ENCODE peak calls at places on chromosome 12, in nine cellular contexts. G is SJSA1; N is activated gamma-delta T cell treated with anti-CD3 and anti-CD28 coated beads, Interleukin-2, amount 50 U/mL, for 16 hours; X is germinal center; D is AG09319; C is neural crest cell; V is ecto neural progenitor cell; P is EH; U is activated CD8-positive, alpha-beta memory T cell treated with anti-CD3 and anti-CD28 coated beads for 48 hours. I is an unnamed sample.

GRCh38 chr12:115012861-115013667 is 329.1 kb upstream of the TBX3 start:
- DNase-seq in G (no peak), N (no peak), X (no peak), D (no peak), C (peak), V (no peak), P (no peak), U (no peak), I (no peak)

GRCh38 chr12:15522574-15523187 is 200.4 kb downstream of the PTPRO start:
- DNase-seq in G (no peak), N (no peak), X (no peak), D (no peak), C (no peak), V (no peak), P (peak), U (no peak), I (no peak)

GRCh38 chr12:10562306-10562933 is 51.0 kb downstream of the MAGOHB start:
- DNase-seq in G (peak), N (peak), X (peak), D (no peak), C (peak), V (no peak), P (peak), U (no peak), I (no peak)

GRCh38 chr12:123062682-123063426 is 82.4 kb downstream of the ARL6IP4 start:
- DNase-seq in G (peak), N (no peak), X (no peak), D (no peak), C (no peak), V (no peak), P (peak), U (no peak), I (no peak)

GRCh38 chr12:101455685-101456084 is 19.5 kb upstream of the SPIC start:
- DNase-seq in G (no peak), N (no peak), X (no peak), D (no peak), C (no peak), V (no peak), P (no peak), U (no peak), I (no peak)

GRCh38 chr12:14567311-14568195 is at the start of gene PLBD1:
- DNase-seq in G (no peak), N (no peak), X (peak), D (no peak), C (peak), V (peak), P (peak), U (no peak), I (no peak)

GRCh38 chr12:117076410-117077372 is 22.5 kb downstream of the TESC start:
- DNase-seq in G (no peak), N (no peak), X (no peak), D (no peak), C (no peak), V (no peak), P (peak), U (no peak), I (no peak)

GRCh38 chr12:85781751-85782150 is 54.5 kb downstream of the RASSF9 start:
- DNase-seq in G (no peak), N (no peak), X (no peak), D (no peak), C (no peak), V (no peak), P (no peak), U (no peak), I (no peak)

GRCh38 chr12:128040971-128041370 is 226.0 kb upstream of the TMEM132C start:
- DNase-seq in G (no peak), N (no peak), X (no peak), D (no peak), C (no peak), V (no peak), P (no peak), U (no peak), I (no peak)

GRCh38 chr12:97300921-97301320 is 161.7 kb upstream of the RMST start:
- DNase-seq in G (no peak), N (no peak), X (no peak), D (no peak), C (no peak), V (no peak), P (no peak), U (no peak), I (no peak)

GRCh38 chr12:27548301-27549199 is 24.5 kb downstream of the PPFIBP1 start:
- DNase-seq in G (no peak), N (no peak), X (no peak), D (no peak), C (no peak), V (no peak), P (no peak), U (no peak), I (no peak)

GRCh38 chr12:130677957-130678558 is 38.0 kb downstream of the RIMBP2 start:
- DNase-seq in G (no peak), N (no peak), X (no peak), D (no peak), C (no peak), V (no peak), P (no peak), U (no peak), I (no peak)

GRCh38 chr12:92062539-92063493 is 82.8 kb downstream of the BTG1 start:
- DNase-seq in G (peak), N (no peak), X (no peak), D (no peak), C (no peak), V (no peak), P (no peak), U (no peak), I (no peak)

GRCh38 chr12:104421343-104421742 is 35.4 kb upstream of the CHST11 start:
- DNase-seq in G (no peak), N (no peak), X (no peak), D (no peak), C (no peak), V (no peak), P (no peak), U (no peak), I (no peak)

GRCh38 chr12:12528361-12529092 is 34.1 kb downstream of the DUSP16 start:
- DNase-seq in G (no peak), N (no peak), X (no peak), D (no peak), C (no peak), V (no peak), P (peak), U (no peak), I (no peak)

GRCh38 chr12:53623986-53624385 is 2.2 kb downstream of the ATF7 start:
- DNase-seq in G (no peak), N (no peak), X (no peak), D (peak), C (no peak), V (no peak), P (peak), U (no peak), I (no peak)

GRCh38 chr12:40829738-40830144 is 137.5 kb downstream of the CNTN1 start:
- DNase-seq in G (no peak), N (no peak), X (no peak), D (no peak), C (no peak), V (no peak), P (no peak), U (no peak), I (no peak)

GRCh38 chr12:29212682-29213397 is 63.8 kb downstream of the FAR2 start:
- DNase-seq in G (no peak), N (no peak), X (no peak), D (no peak), C (no peak), V (no peak), P (peak), U (no peak), I (no peak)

GRCh38 chr12:16828891-16829290 is 222.9 kb upstream of the LMO3 start:
- DNase-seq in G (no peak), N (no peak), X (no peak), D (no peak), C (no peak), V (no peak), P (no peak), U (no peak), I (no peak)

GRCh38 chr12:25130741-25131188 is 64.2 kb downstream of the DNAI7 start:
- DNase-seq in G (peak), N (no peak), X (peak), D (peak), C (no peak), V (no peak), P (peak), U (no peak), I (no peak)

GRCh38 chr12:1575799-1576401 is 18.5 kb downstream of the FBXL14 start:
- DNase-seq in G (no peak), N (no peak), X (no peak), D (no peak), C (no peak), V (no peak), P (peak), U (no peak), I (no peak)

GRCh38 chr12:10113920-10114319 is 15.1 kb upstream of the CLEC1A start:
- DNase-seq in G (no peak), N (no peak), X (no peak), D (no peak), C (no peak), V (no peak), P (no peak), U (no peak), I (no peak)

GRCh38 chr12:121657305-121658008 is 12.0 kb downstream of the MORN3 start:
- DNase-seq in G (no peak), N (no peak), X (no peak), D (no peak), C (no peak), V (no peak), P (peak), U (no peak), I (peak)

GRCh38 chr12:93502802-93503623 is 35.7 kb downstream of the MRPL42 start:
- DNase-seq in G (peak), N (peak), X (peak), D (no peak), C (peak), V (peak), P (peak), U (no peak), I (peak)

GRCh38 chr12:123278150-123278627 is 6.5 kb upstream of the CDK2AP1 start:
- DNase-seq in G (no peak), N (no peak), X (peak), D (no peak), C (no peak), V (no peak), P (no peak), U (no peak), I (peak)

GRCh38 chr12:3437986-3438385 is 53.0 kb upstream of the PRMT8 start:
- DNase-seq in G (no peak), N (no peak), X (no peak), D (no peak), C (no peak), V (no peak), P (no peak), U (no peak), I (no peak)

GRCh38 chr12:67909091-67909531 is 80.1 kb upstream of the IFNG-AS1 start:
- DNase-seq in G (peak), N (no peak), X (no peak), D (peak), C (no peak), V (no peak), P (peak), U (no peak), I (no peak)

GRCh38 chr12:107917912-107918800 is 143.7 kb downstream of the ASCL4 start:
- DNase-seq in G (no peak), N (no peak), X (peak), D (no peak), C (no peak), V (no peak), P (peak), U (no peak), I (no peak)

GRCh38 chr12:88445715-88446393 is 134.4 kb downstream of the KITLG start:
- DNase-seq in G (no peak), N (no peak), X (no peak), D (no peak), C (no peak), V (no peak), P (peak), U (no peak), I (no peak)

GRCh38 chr12:130088509-130088908 is 73.8 kb upstream of the FZD10 start:
- DNase-seq in G (no peak), N (no peak), X (no peak), D (no peak), C (no peak), V (no peak), P (no peak), U (no peak), I (no peak)

GRCh38 chr12:53596920-53597363 is 29.2 kb downstream of the ATF7 start:
- DNase-seq in G (no peak), N (no peak), X (no peak), D (peak), C (no peak), V (no peak), P (peak), U (no peak), I (no peak)

GRCh38 chr12:90102957-90103652 is 394.5 kb upstream of the ATP2B1 start:
- DNase-seq in G (peak), N (no peak), X (peak), D (peak), C (no peak), V (no peak), P (peak), U (no peak), I (no peak)

GRCh38 chr12:3107071-3107583 is 29.9 kb downstream of the TSPAN9 start:
- DNase-seq in G (peak), N (no peak), X (no peak), D (no peak), C (no peak), V (no peak), P (peak), U (no peak), I (no peak)

GRCh38 chr12:85804663-85805062 is 31.5 kb downstream of the RASSF9 start:
- DNase-seq in G (no peak), N (no peak), X (no peak), D (no peak), C (no peak), V (no peak), P (peak), U (no peak), I (no peak)

GRCh38 chr12:88801227-88802225 is 221.3 kb upstream of the KITLG start:
- DNase-seq in G (no peak), N (no peak), X (no peak), D (no peak), C (no peak), V (no peak), P (no peak), U (no peak), I (no peak)

GRCh38 chr12:15050664-15051063 is 77.8 kb downstream of the PDE6H start:
- DNase-seq in G (no peak), N (peak), X (no peak), D (no peak), C (no peak), V (no peak), P (no peak), U (no peak), I (no peak)

GRCh38 chr12:7157391-7157790 is 27.2 kb downstream of the CLSTN3 start:
- DNase-seq in G (no peak), N (no peak), X (no peak), D (no peak), C (no peak), V (no peak), P (no peak), U (no peak), I (no peak)